ENCODE peak calls at places on chromosomes 13 and 19, in six cellular contexts. One of them, this sample, is unnamed.

GRCh38 chr13:110274687-110275086 is 32.3 kb downstream of the COL4A1 start:
- DNase-seq in brain microvascular endothelial cell: no peak
- DNase-seq in IMR-90: no peak
- DNase-seq in dorsolateral prefrontal cortex: no peak
- DNase-seq in fibroblast of lung: no peak
- DNase-seq in upper lobe of left lung: no peak
- DNase-seq in this sample: no peak

GRCh38 chr19:54517483-54517882 is 14.9 kb downstream of the LAIR2 start:
- DNase-seq in brain microvascular endothelial cell: peak
- DNase-seq in IMR-90: peak
- DNase-seq in dorsolateral prefrontal cortex: no peak
- DNase-seq in fibroblast of lung: peak
- DNase-seq in upper lobe of left lung: no peak
- DNase-seq in this sample: peak

GRCh38 chr13:61148211-61148610 is 267.4 kb downstream of the PCDH20 start:
- DNase-seq in brain microvascular endothelial cell: no peak
- DNase-seq in IMR-90: no peak
- DNase-seq in dorsolateral prefrontal cortex: no peak
- DNase-seq in fibroblast of lung: no peak
- DNase-seq in upper lobe of left lung: no peak
- DNase-seq in this sample: no peak

GRCh38 chr19:7505682-7506384 is 10.1 kb upstream of the ZNF358 start:
- DNase-seq in brain microvascular endothelial cell: no peak
- DNase-seq in IMR-90: no peak
- DNase-seq in dorsolateral prefrontal cortex: no peak
- DNase-seq in fibroblast of lung: no peak
- DNase-seq in upper lobe of left lung: peak
- DNase-seq in this sample: no peak

GRCh38 chr13:51249254-51249653 is 27.1 kb downstream of the FAM124A start:
- DNase-seq in brain microvascular endothelial cell: no peak
- DNase-seq in IMR-90: peak
- DNase-seq in dorsolateral prefrontal cortex: no peak
- DNase-seq in fibroblast of lung: peak
- DNase-seq in upper lobe of left lung: no peak
- DNase-seq in this sample: no peak

GRCh38 chr19:41575998-41576397 is at the start of gene CEACAM21:
- DNase-seq in brain microvascular endothelial cell: no peak
- DNase-seq in IMR-90: no peak
- DNase-seq in dorsolateral prefrontal cortex: no peak
- DNase-seq in fibroblast of lung: no peak
- DNase-seq in upper lobe of left lung: no peak
- DNase-seq in this sample: no peak

GRCh38 chr13:99064624-99065249 is 86.9 kb upstream of the DOCK9 start:
- DNase-seq in brain microvascular endothelial cell: no peak
- DNase-seq in IMR-90: no peak
- DNase-seq in dorsolateral prefrontal cortex: no peak
- DNase-seq in fibroblast of lung: no peak
- DNase-seq in upper lobe of left lung: no peak
- DNase-seq in this sample: no peak

GRCh38 chr19:33473644-33474305 is 47.8 kb downstream of the PEPD start:
- DNase-seq in brain microvascular endothelial cell: peak
- DNase-seq in IMR-90: peak
- DNase-seq in dorsolateral prefrontal cortex: peak
- DNase-seq in fibroblast of lung: no peak
- DNase-seq in upper lobe of left lung: no peak
- DNase-seq in this sample: peak

GRCh38 chr13:40384976-40385857 is 281.2 kb downstream of the FOXO1 start:
- DNase-seq in brain microvascular endothelial cell: no peak
- DNase-seq in IMR-90: no peak
- DNase-seq in dorsolateral prefrontal cortex: no peak
- DNase-seq in fibroblast of lung: no peak
- DNase-seq in upper lobe of left lung: no peak
- DNase-seq in this sample: no peak

GRCh38 chr19:9863759-9864158 is 28.6 kb downstream of the PIN1 start:
- DNase-seq in brain microvascular endothelial cell: no peak
- DNase-seq in IMR-90: no peak
- DNase-seq in dorsolateral prefrontal cortex: no peak
- DNase-seq in fibroblast of lung: no peak
- DNase-seq in upper lobe of left lung: no peak
- DNase-seq in this sample: no peak

GRCh38 chr13:100848304-100848703 is 173.7 kb upstream of the TMTC4 start:
- DNase-seq in brain microvascular endothelial cell: no peak
- DNase-seq in IMR-90: no peak
- DNase-seq in dorsolateral prefrontal cortex: no peak
- DNase-seq in fibroblast of lung: no peak
- DNase-seq in upper lobe of left lung: no peak
- DNase-seq in this sample: no peak

GRCh38 chr19:32522967-32523366 is 58.0 kb upstream of the PDCD5 start:
- DNase-seq in brain microvascular endothelial cell: no peak
- DNase-seq in IMR-90: no peak
- DNase-seq in dorsolateral prefrontal cortex: no peak
- DNase-seq in fibroblast of lung: no peak
- DNase-seq in upper lobe of left lung: no peak
- DNase-seq in this sample: no peak

GRCh38 chr13:78020861-78021260 is 102.2 kb upstream of the EDNRB start:
- DNase-seq in brain microvascular endothelial cell: no peak
- DNase-seq in IMR-90: no peak
- DNase-seq in dorsolateral prefrontal cortex: peak
- DNase-seq in fibroblast of lung: no peak
- DNase-seq in upper lobe of left lung: no peak
- DNase-seq in this sample: no peak

GRCh38 chr13:78024996-78025395 is 106.4 kb upstream of the EDNRB start:
- DNase-seq in brain microvascular endothelial cell: peak
- DNase-seq in IMR-90: no peak
- DNase-seq in dorsolateral prefrontal cortex: no peak
- DNase-seq in fibroblast of lung: peak
- DNase-seq in upper lobe of left lung: no peak
- DNase-seq in this sample: no peak

GRCh38 chr13:78022164-78022877 is 103.7 kb upstream of the EDNRB start:
- DNase-seq in brain microvascular endothelial cell: peak
- DNase-seq in IMR-90: peak
- DNase-seq in dorsolateral prefrontal cortex: no peak
- DNase-seq in fibroblast of lung: peak
- DNase-seq in upper lobe of left lung: no peak
- DNase-seq in this sample: peak
- H3K4me3 ChIP-seq in brain microvascular endothelial cell: no peak
- H3K4me3 ChIP-seq in IMR-90: no peak
- H3K4me3 ChIP-seq in dorsolateral prefrontal cortex: no peak
- H3K4me3 ChIP-seq in fibroblast of lung: no peak
- H3K4me3 ChIP-seq in upper lobe of left lung: no peak
- H3K4me3 ChIP-seq in this sample: no peak

DNA sequence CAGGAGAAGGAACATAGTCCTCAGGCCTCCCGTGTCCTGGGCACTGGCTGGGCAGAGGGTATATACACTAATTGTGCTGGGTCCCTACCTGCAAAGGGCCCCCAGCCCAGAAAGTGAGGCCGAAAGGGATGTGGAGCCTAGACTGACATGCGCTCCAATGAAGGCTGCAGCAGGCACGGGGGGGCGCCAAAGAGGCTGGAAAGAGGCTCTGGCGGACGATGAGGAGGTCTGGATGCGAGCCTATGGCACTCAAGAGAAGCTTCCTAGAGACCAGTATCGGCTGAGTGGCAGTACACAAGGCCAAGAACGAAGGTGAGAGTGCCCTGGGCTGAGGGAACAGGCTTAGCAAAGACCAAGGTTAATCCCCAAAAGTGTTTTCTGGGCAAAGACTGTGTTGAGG is 16.6 kb downstream of the VRK3 start:
- DNase-seq in brain microvascular endothelial cell: no peak
- DNase-seq in IMR-90: no peak
- DNase-seq in dorsolateral prefrontal cortex: no peak
- DNase-seq in fibroblast of lung: no peak
- DNase-seq in upper lobe of left lung: no peak
- DNase-seq in this sample: no peak
- TF ChIP-seq CTCF in brain microvascular endothelial cell: peak
- TF ChIP-seq CTCF in IMR-90: peak
- TF ChIP-seq CTCF in dorsolateral prefrontal cortex: no peak
- TF ChIP-seq CTCF in fibroblast of lung: no peak
- TF ChIP-seq CTCF in upper lobe of left lung: no peak
- TF ChIP-seq CTCF in this sample: peak

GRCh38 chr13:80877209-80877943 is 536.5 kb upstream of the SPRY2 start:
- DNase-seq in brain microvascular endothelial cell: no peak
- DNase-seq in IMR-90: no peak
- DNase-seq in dorsolateral prefrontal cortex: no peak
- DNase-seq in fibroblast of lung: peak
- DNase-seq in upper lobe of left lung: no peak
- DNase-seq in this sample: no peak
- H3K4me3 ChIP-seq in brain microvascular endothelial cell: no peak
- H3K4me3 ChIP-seq in IMR-90: no peak
- H3K4me3 ChIP-seq in dorsolateral prefrontal cortex: no peak
- H3K4me3 ChIP-seq in fibroblast of lung: no peak
- H3K4me3 ChIP-seq in upper lobe of left lung: no peak
- H3K4me3 ChIP-seq in this sample: no peak

GRCh38 chr19:12733907-12734214 is 623 bp downstream of the TRIR start:
- DNase-seq in brain microvascular endothelial cell: no peak
- DNase-seq in IMR-90: no peak
- DNase-seq in dorsolateral prefrontal cortex: no peak
- DNase-seq in fibroblast of lung: no peak
- DNase-seq in upper lobe of left lung: no peak
- DNase-seq in this sample: no peak

GRCh38 chr19:12737666-12738351 is 512 bp downstream of the GET3 start:
- DNase-seq in brain microvascular endothelial cell: no peak
- DNase-seq in IMR-90: no peak
- DNase-seq in dorsolateral prefrontal cortex: no peak
- DNase-seq in fibroblast of lung: no peak
- DNase-seq in upper lobe of left lung: no peak
- DNase-seq in this sample: no peak

GRCh38 chr19:12731337-12731736 is 3.1 kb downstream of the TRIR start:
- DNase-seq in brain microvascular endothelial cell: no peak
- DNase-seq in IMR-90: no peak
- DNase-seq in dorsolateral prefrontal cortex: no peak
- DNase-seq in fibroblast of lung: no peak
- DNase-seq in upper lobe of left lung: peak
- DNase-seq in this sample: no peak

GRCh38 chr19:12733369-12733896 is 1.1 kb downstream of the TRIR start:
- DNase-seq in brain microvascular endothelial cell: no peak
- DNase-seq in IMR-90: peak
- DNase-seq in dorsolateral prefrontal cortex: no peak
- DNase-seq in fibroblast of lung: peak
- DNase-seq in upper lobe of left lung: no peak
- DNase-seq in this sample: no peak

DNA sequence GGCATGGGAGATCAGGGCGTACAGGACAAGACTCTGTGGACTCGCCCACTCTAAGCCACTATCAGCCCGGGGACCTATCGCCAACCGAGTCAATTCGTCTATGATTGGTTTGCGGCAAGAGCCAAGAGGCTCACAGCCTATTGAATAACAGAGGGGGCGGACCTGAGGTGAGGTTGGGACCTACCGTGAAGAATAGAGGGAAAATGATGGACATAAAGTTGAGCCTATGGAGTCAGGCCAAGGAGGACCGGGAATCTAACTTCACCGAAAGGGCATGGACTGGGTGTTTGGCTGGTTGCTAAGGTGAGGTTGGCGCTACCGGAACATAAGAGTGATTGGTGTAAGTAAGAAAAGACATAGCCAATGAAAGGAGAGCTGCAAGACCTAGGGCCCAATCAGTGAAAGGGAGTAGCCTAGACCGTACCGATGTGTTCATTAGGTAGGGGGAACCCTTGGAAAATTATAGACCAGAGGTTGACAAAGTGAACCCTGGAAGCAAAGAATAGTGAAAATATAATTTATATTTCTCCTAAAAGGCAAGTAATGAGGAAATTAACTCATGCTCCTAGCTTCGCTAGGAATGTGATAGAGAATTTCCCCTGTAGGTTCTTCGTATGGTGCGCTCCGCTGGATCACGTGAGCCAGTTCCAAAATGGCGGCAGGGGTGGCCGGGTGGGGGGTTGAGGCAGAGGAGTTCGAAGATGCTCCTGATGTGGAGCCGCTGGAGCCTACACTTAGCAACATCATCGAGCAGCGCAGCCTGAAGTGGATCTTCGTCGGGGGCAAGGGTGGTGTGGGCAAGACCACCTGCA is at the start of gene GET3:
- DNase-seq in brain microvascular endothelial cell: peak
- DNase-seq in IMR-90: peak
- DNase-seq in dorsolateral prefrontal cortex: peak
- DNase-seq in fibroblast of lung: peak
- DNase-seq in upper lobe of left lung: peak
- DNase-seq in this sample: peak
- TF ChIP-seq CTCF in brain microvascular endothelial cell: no peak
- TF ChIP-seq CTCF in IMR-90: no peak
- TF ChIP-seq CTCF in dorsolateral prefrontal cortex: no peak
- TF ChIP-seq CTCF in fibroblast of lung: no peak
- TF ChIP-seq CTCF in upper lobe of left lung: peak
- TF ChIP-seq CTCF in this sample: no peak

DNA sequence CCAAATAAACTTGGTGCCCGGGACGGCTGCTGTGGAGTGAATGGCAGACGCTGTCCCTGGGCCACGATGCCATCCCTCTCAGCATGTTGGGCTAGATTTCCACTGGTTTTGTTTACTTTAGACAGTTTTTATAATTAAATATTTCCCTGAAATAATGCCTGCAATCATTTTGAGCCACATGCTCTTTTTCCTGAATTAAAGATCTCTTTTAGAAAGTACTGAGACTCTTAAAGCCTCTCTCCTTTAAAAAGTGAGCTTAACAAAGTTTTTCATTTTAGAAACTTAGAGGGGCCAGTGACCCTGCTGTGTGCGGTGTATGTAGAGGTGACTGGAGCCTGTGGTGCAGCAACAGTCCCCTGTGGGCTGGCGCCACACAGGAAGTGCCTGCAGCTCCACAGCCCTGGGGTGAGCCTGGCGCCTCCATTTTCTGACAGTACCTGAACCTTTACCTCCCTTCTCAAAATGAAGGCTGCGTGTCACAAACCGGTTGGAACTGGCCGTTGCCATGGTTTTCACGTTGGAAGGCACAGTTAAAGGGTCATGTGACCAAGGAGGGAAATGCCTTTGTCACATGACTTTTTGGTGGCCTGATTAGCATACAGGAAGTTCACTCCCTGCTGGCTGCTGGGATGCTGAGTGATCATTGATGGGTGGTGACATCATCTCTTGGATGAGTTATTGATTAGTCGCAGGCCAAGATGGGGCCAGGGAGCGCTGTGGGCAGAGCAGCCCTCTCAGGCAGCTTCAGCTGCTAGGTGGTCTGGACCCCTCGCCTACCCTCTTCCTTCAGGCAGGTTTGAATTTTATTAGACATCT is 26.3 kb downstream of the TSSK6 start:
- DNase-seq in brain microvascular endothelial cell: peak
- DNase-seq in IMR-90: peak
- DNase-seq in dorsolateral prefrontal cortex: peak
- DNase-seq in fibroblast of lung: peak
- DNase-seq in upper lobe of left lung: no peak
- DNase-seq in this sample: peak
- H3K4me3 ChIP-seq in brain microvascular endothelial cell: no peak
- H3K4me3 ChIP-seq in IMR-90: no peak
- H3K4me3 ChIP-seq in dorsolateral prefrontal cortex: no peak
- H3K4me3 ChIP-seq in fibroblast of lung: no peak
- H3K4me3 ChIP-seq in upper lobe of left lung: no peak
- H3K4me3 ChIP-seq in this sample: no peak

This sample was measured in astrocyte of the spinal cord.